ENCODE peak calls at places on chromosomes 4 and X, in four cellular contexts. B, W, M and L are unnamed samples.

GRCh38 chr4:82423245-82424054 is 6.8 kb downstream of the HNRNPDL start:
- DNase-seq in M (no peak), B (peak; percentile 71), W (no peak), L (peak; percentile 69)

GRCh38 chrX:16671005-16671404 is 21.0 kb downstream of the S100G start:
- DNase-seq in W (no peak), M (no peak), B (peak; percentile 72), L (peak; percentile 72)

GRCh38 chrX:50648151-50648550 is 165.8 kb downstream of the SHROOM4 start:
- DNase-seq in W (no peak), M (no peak), B (peak; percentile 38), L (peak; percentile 3)

GRCh38 chr4:47519239-47519883 is 34.3 kb downstream of the ATP10D start:
- DNase-seq in B (no peak), W (no peak), M (no peak), L (no peak)

GRCh38 chr4:166252487-166253402 is 379.7 kb downstream of the TLL1 start:
- DNase-seq in W (no peak), B (peak; percentile 67), M (no peak), L (no peak)

GRCh38 chrX:28988246-28988645 is 401.0 kb downstream of the IL1RAPL1 start:
- DNase-seq in B (no peak), M (no peak), W (no peak), L (no peak)

GRCh38 chr4:16969696-16970135 is 71.3 kb upstream of the LDB2 start:
- DNase-seq in W (no peak), B (peak; percentile 79), M (no peak), L (peak; percentile 84)

GRCh38 chrX:66731398-66731797 is 92.5 kb upstream of the EDA2R start:
- DNase-seq in W (no peak), B (peak; percentile 73), M (no peak), L (peak; percentile 33)

GRCh38 chr4:12761694-12762093 is 722.4 kb downstream of the RAB28 start:
- DNase-seq in B (no peak), W (no peak), M (no peak), L (no peak)

DNA sequence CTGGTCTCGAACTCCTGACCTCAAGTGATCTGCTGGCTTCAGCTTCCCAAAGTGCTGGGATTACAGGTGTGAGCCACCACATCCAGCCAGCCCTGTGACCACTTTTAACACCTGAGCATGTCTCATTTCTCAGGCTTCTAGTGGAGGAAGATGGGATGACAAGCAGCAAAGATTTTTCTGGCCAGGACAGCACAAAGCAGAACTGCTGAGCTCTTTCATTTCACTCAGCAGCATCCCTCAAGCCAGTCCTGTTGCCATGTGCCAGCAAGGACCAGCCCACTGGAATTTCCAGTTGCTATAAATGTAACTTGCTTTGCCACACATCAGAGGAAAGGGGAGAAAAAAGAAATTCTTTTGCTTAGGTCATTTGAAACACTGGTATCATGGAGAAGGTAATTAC is 75.9 kb downstream of the SLC9A7 start:
- DNase-seq in W (no peak), M (no peak), B (no peak), L (peak; percentile 22)
- TF ChIP-seq CTCF in W (no peak), M (no peak), B (peak; percentile 9), L (no peak)

GRCh38 chrX:71652405-71652804 is 14.9 kb upstream of the LOC101059915 start:
- DNase-seq in B (peak; percentile 67), M (no peak), W (peak; percentile 51), L (peak; percentile 59)
- TF ChIP-seq CTCF in B (peak; percentile 49), M (peak; percentile 38), W (peak; percentile 66), L (peak; percentile 65)

GRCh38 chr4:46329118-46329976 is 60.6 kb downstream of the GABRA2 start:
- DNase-seq in M (no peak), W (peak; percentile 26), B (peak; percentile 56), L (peak; percentile 61)
- TF ChIP-seq CTCF in M (no peak), W (peak; percentile 67), B (peak; percentile 40), L (peak; percentile 60)

DNA sequence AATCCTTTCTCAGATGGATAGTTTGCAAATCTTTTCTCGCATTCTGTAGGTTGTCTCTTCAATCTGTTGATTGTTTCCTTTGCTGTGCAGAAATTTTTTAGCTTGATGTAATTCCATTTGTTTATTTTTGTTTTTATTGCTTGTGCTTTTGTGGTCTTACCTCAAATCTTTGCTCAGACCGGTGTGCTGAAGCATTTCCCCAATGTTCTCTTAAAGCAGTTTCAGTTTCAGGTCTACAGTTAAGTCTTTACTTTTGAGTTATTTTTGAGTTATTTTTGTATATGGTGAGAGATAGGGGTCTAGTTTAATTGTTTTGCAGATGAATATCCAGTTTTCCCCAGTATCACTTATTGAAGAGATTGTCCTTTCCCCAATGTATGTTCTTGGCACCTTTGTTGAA is 18.2 kb upstream of the SLC25A14 start:
- DNase-seq in B (no peak), W (no peak), M (no peak), L (no peak)
- TF ChIP-seq CTCF in B (no peak), W (no peak), M (no peak), L (no peak)

GRCh38 chrX:119758682-119759332 is 419 bp downstream of the SOWAHD start:
- DNase-seq in B (no peak), M (no peak), W (peak; percentile 5), L (no peak)
- TF ChIP-seq CTCF in B (no peak), M (no peak), W (peak; percentile 10), L (no peak)

DNA sequence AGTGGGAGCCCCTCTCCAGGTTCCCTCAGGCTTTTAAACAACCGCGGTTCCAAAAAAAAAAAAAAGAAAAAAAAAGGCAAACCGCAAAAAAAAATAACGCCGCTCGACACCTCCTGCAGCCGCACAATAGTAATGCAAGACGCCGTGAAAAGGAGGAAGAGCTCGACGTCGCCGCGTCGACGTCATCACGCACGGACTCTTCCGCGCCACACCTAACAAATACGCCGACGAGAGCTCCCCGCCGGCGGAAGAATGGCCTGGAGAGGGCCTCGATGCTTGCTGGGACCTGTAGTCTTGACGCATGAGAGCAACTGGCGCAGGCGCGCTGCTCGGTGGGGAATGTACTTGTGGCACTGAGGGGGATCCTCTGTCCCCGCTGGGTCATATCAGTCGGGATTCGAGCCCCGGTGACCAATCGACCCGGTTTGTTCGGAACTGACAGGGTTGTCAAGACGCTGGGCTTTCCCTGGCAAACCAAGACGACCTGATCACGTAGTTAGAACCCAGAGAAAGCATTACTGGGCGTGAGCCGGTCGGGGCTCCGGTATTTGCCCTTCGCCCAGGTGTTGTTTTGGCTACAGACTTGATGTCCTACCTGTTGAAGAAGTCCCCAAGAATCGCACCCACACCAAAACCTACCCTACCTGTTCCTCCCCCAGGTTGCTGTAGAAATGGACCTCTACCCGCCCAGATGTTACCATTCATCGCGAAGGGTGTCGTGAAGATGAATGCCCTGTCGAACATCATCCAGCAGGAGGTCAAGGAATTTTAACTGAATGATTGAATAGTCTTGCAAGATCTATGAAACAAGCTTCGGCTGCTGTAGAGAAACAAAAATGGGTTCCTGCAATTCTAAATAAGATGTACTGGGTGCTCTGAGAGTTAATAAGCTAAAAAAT is at the start of gene CBR4:
- DNase-seq in M (peak; percentile 95), W (peak; percentile 86), B (peak; percentile 99), L (peak; percentile 99)
- TF ChIP-seq CTCF in M (peak; percentile 45), W (peak; percentile 63), B (peak; percentile 18), L (peak; percentile 40)

DNA sequence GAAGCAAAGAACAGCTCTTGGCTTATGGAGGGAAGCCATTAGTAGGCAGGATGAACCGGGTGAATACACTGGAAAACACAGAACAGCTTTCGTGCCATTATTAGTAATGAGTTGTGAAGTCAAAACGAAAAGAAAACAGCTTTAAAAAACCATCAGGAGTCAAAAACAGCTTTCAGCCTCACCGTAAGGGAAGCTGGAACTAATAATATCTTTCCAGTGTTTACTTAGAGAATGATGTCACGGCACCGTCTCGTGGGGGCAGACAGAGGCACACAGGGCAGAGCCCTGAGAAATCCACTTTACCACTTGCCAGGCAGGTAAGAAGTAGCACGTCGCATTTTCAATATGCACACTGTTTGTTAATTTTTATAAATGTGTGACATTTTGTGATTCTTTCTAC is 37.9 kb upstream of the HMX1 start:
- DNase-seq in B (no peak), W (no peak), M (no peak), L (peak; percentile 1)
- TF ChIP-seq CTCF in B (no peak), W (no peak), M (no peak), L (no peak)

DNA sequence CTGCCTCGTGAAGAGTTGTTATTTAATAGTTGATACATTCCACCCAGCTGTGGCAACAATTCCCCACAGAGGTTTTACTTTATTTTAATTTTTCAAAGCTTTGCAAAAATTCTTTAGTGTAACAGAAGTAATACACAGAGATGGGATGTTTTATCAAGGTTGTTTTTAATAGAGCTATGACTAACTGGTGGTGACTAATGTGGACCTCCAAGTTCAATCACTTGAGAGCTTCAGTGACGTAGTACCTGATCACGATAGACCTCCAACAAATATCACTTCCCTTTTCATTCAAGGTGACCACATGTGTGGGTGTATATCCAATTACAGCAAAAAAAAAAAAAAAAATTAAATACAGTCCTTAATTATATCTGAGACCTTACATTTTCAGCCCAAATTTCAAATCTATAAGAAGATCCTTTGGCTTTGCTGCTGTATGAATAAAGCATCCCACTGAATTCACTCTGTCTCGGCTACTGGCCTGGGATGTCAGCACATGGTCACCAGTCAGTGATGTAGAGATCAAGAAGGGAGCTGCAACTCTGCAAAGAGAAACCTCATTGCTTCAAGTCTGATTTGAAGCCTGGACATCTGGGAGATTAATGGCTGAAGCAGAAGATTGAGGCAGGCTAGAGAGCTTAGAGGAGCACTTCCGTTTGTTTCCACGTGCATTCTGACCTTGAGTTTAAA is 346.0 kb upstream of the NOCT start:
- DNase-seq in B (peak; percentile 69), W (no peak), M (no peak), L (peak; percentile 99)
- TF ChIP-seq CTCF in B (no peak), W (no peak), M (no peak), L (no peak)

DNA sequence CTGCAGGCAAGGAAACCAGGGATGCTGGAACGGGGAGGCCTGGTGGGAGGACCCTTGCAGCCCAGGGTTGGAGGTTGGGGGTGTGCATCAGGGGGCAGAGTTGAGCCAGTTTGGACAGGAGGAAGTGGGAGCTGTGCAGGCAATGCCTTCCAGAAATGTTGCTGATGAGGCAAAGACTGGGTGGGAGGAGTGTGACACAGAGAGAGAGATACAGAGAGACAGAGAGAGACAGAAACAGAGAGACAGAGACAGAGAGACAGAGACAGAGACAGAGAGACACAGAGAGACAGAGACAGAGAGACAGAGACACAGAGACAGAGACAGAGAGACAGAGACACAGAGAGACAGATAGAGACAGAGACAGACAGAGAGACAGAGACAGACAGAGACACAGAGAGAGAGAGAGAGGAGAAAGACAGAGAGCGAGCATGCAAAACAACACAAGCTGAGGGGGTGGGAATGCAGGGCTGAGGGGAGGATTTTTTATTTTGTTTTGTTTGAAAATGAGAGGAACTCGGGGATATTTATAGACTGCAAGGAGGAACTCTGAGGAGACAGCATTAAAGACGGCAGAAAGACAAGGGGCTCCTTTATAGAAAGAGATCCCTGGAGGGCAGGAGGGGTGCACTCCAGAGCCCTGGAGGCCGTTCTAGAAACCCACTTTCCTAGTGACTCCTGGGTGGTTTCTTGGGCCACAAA is 1.9 kb upstream of the HAUS3 start:
- DNase-seq in B (peak; percentile 68), W (peak; percentile 41), M (no peak), L (peak; percentile 18)
- TF ChIP-seq CTCF in B (peak; percentile 23), W (peak; percentile 18), M (no peak), L (peak; percentile 31)